ENCODE peak calls at places on chromosomes 1 and 21, in nine cellular contexts. Q is mammary epithelial cell, M is endodermal cell, V is H9, O is endothelial cell of umbilical vein, S is neural progenitor cell, I is fibroblast of lung, P is PC-3, R is IMR-90. T is an unnamed sample. For H3K9me3, the result is how much of the 10 kb centered on the place peaks cover.

GRCh38 chr1:8357329-8358101 is 39.6 kb downstream of the SLC45A1 start:
- DNase-seq in R (no peak), S (no peak), P (no peak), O (no peak), I (no peak), M (no peak), Q (no peak), V (no peak), T (no peak)

GRCh38 chr1:229570891-229571516 is 12.5 kb upstream of the ABCB10 start:
- DNase-seq in I (no peak), V (no peak), Q (no peak), M (no peak), P (no peak), R (no peak), S (no peak), O (no peak), T (no peak)

GRCh38 chr1:31663622-31664452 is 19.2 kb upstream of the PEF1 start:
- DNase-seq in V (peak), O (peak), S (peak), P (peak), Q (no peak), R (peak), M (peak), I (peak), T (no peak)

GRCh38 chr21:18318156-18318555 is 73.5 kb downstream of the CHODL start:
- DNase-seq in I (no peak), R (no peak), M (no peak), P (no peak), S (no peak), O (no peak), V (no peak), Q (no peak), T (no peak)

GRCh38 chr1:79550402-79550801 is 543.9 kb upstream of the ADGRL4 start:
- DNase-seq in I (no peak), O (no peak), P (no peak), M (no peak), R (no peak), S (no peak), V (no peak), Q (no peak), T (no peak)

GRCh38 chr1:78255378-78255777 is 209.6 kb downstream of the GIPC2 start:
- DNase-seq in V (no peak), O (no peak), P (peak), Q (no peak), I (no peak), M (no peak), R (peak), S (no peak), T (peak)

GRCh38 chr1:52249831-52250230 is 107.9 kb downstream of the ZFYVE9 start:
- DNase-seq in O (no peak), R (no peak), M (no peak), I (no peak), P (no peak), Q (no peak), V (no peak), S (no peak), T (no peak)

GRCh38 chr1:8343464-8344001 is 25.6 kb downstream of the SLC45A1 start:
- DNase-seq in R (peak), P (peak), Q (peak), M (peak), S (no peak), V (peak), O (peak), I (peak), T (peak)

GRCh38 chr1:98854137-98854536 is 150.5 kb downstream of the PLPPR5 start:
- DNase-seq in I (no peak), P (no peak), Q (no peak), O (no peak), S (no peak), V (no peak), R (no peak), M (peak), T (no peak)

GRCh38 chr1:201270616-201271390 is 12.5 kb upstream of the PKP1 start:
- DNase-seq in Q (no peak), I (no peak), M (peak), V (peak), O (no peak), P (no peak), R (no peak), S (no peak), T (no peak)

GRCh38 chr1:153659656-153660055 is 1.2 kb downstream of the SNAPIN start:
- DNase-seq in P (no peak), O (no peak), I (no peak), V (no peak), S (no peak), Q (no peak), M (no peak), R (no peak), T (no peak)

GRCh38 chr21:23968722-23969647 is 1638.3 kb downstream of the MRPL39 start:
- DNase-seq in M (peak), P (peak), V (peak), Q (no peak), R (peak), S (peak), I (peak), O (peak), T (no peak)

GRCh38 chr1:231161711-231162299 is at the start of gene TRIM67:
- DNase-seq in M (no peak), O (peak), S (peak), Q (no peak), R (no peak), P (no peak), I (peak), V (peak), T (no peak)

GRCh38 chr1:223421025-223421424 is 27.8 kb downstream of the CCDC185 start:
- DNase-seq in O (no peak), R (no peak), S (no peak), P (no peak), I (no peak), V (no peak), M (no peak), Q (no peak), T (no peak)

GRCh38 chr1:5793516-5793915 is 198.7 kb downstream of the NPHP4 start:
- DNase-seq in R (no peak), P (no peak), S (no peak), I (no peak), V (no peak), O (no peak), Q (no peak), M (no peak), T (no peak)

GRCh38 chr1:233491953-233492627 is 121.8 kb upstream of the KCNK1 start:
- DNase-seq in P (peak), O (no peak), S (no peak), R (no peak), V (peak), Q (no peak), M (no peak), I (no peak), T (no peak)

GRCh38 chr1:27773732-27774445 is 870 bp downstream of the STX12 start:
- DNase-seq in P (peak), O (peak), M (no peak), S (no peak), V (no peak), Q (peak), R (peak), I (peak), T (peak)

GRCh38 chr1:234602334-234603220 is 7.4 kb downstream of the IRF2BP2 start:
- DNase-seq in Q (peak), R (peak), P (peak), M (no peak), V (no peak), O (peak), S (no peak), I (peak), T (peak)

GRCh38 chr1:51421961-51422360 is 91.6 kb upstream of the TTC39A start:
- DNase-seq in S (peak), V (no peak), M (no peak), Q (peak), R (peak), O (peak), P (peak), I (peak), T (peak)

GRCh38 chr1:5458248-5458647 is 534.0 kb downstream of the NPHP4 start:
- DNase-seq in I (no peak), M (no peak), O (no peak), S (no peak), P (no peak), V (no peak), R (no peak), Q (no peak), T (no peak)

DNA sequence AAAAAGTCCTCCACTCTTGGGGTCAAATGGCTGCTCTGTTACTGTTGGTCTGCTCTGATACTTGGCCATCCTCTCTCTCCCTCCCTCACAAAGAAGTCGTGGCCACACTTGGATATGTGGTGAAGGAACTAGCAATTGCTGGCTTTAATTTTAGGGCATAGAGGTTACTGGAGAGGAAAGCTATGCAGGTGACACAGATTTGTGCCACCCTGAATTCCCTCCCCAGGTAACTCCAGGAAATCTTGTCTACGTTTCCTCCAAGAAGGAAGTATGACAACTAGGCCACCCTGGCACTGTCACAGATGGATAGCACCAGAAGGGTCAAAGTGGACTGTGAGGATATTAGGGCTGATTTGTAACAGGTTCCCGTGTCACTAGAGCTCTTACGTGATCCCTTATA is 36.0 kb downstream of the XCL2 start:
- DNase-seq in M (no peak), R (no peak), V (no peak), I (no peak), O (no peak), P (no peak), Q (no peak), S (no peak), T (no peak)
- H3K9ac ChIP-seq in M (no peak), R (no peak), V (no peak), I (no peak), O (no peak), P (no peak), Q (no peak), S (no peak), T (no peak)

DNA sequence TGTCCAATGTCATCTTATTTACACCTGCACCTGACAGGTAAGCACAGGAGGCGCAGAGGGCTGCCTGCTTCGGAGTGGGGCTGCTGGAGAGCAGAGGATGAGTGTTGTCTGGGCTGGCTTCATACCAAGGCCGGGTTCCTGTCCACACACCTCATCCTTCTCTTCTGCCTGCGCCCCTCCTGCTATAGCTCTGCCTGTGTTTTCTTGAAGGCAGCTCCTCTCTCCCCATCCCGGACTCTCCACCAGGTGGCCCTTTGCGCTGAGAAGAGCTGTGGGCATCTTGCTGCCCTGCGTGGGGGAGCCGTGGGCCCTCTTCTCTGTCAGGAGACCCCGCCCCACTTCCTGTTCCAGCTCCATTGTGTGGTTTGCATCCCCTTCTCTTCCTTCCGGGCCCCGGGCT is 35.0 kb downstream of the ARHGEF10L start:
- DNase-seq in I (no peak), Q (no peak), S (peak), V (peak), O (no peak), P (no peak), M (peak), R (no peak), T (no peak)
- TF ChIP-seq CTCF in I (peak), Q (peak), S (peak), V (peak), O (no peak), P (peak), M (peak), R (peak), T (no peak)

GRCh38 chr21:20083336-20083735 is 914.9 kb upstream of the NCAM2 start:
- DNase-seq in O (no peak), R (no peak), M (no peak), I (no peak), V (no peak), Q (no peak), S (no peak), P (no peak), T (no peak)

GRCh38 chr21:20086508-20086907 is 911.7 kb upstream of the NCAM2 start:
- DNase-seq in V (no peak), P (no peak), Q (no peak), S (no peak), M (no peak), I (no peak), O (no peak), R (no peak), T (no peak)

DNA sequence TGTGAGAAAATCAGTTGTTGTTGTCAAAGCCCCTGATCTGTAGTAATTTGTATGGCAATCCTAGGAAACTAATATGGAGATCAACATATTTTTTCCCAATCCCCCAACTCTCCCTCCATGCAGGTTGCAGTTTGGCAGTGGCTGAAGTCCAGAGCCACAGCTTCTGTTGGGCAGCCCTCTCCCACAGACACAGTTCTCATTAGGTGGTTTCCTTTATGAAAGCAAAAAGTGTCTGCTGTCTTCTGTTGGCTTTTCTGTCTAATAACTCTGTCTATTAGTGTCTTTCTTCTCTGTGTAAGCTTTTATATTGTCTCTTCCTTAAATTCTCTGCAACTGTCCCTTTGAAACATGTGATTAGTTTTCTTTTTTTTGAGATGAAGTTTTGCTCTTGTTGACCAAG is 914.3 kb upstream of the NCAM2 start:
- DNase-seq in R (no peak), I (no peak), Q (no peak), P (no peak), V (no peak), O (no peak), S (no peak), M (no peak), T (no peak)
- H3K9me3 ChIP-seq in R (under half), I (under half), Q (under half), P (under half), V (under half), O (under half), S (under half), M (under half), T (under half)

GRCh38 chr1:10900265-10900651 is 103.8 kb upstream of the CASZ1 start:
- DNase-seq in Q (peak), S (no peak), V (no peak), O (no peak), P (peak), R (no peak), I (no peak), M (peak), T (no peak)
- H3K9ac ChIP-seq in Q (peak), S (no peak), V (no peak), O (no peak), P (peak), R (no peak), I (no peak), M (no peak), T (no peak)

GRCh38 chr1:13730301-13730700 is 30.3 kb downstream of the PRDM2 start:
- DNase-seq in V (no peak), O (no peak), I (no peak), S (no peak), P (no peak), Q (no peak), M (no peak), R (no peak), T (no peak)

GRCh38 chr1:13728104-13728503 is 28.1 kb downstream of the PRDM2 start:
- DNase-seq in M (no peak), O (no peak), Q (no peak), R (no peak), S (no peak), P (no peak), I (no peak), V (no peak), T (no peak)

GRCh38 chr1:13730751-13731482 is 30.9 kb downstream of the PRDM2 start:
- DNase-seq in R (peak), I (no peak), O (peak), V (no peak), S (no peak), P (no peak), M (no peak), Q (no peak), T (peak)

GRCh38 chr1:13723810-13724209 is 23.8 kb downstream of the PRDM2 start:
- DNase-seq in O (no peak), V (no peak), M (no peak), Q (peak), S (no peak), R (no peak), P (no peak), I (no peak), T (no peak)

DNA sequence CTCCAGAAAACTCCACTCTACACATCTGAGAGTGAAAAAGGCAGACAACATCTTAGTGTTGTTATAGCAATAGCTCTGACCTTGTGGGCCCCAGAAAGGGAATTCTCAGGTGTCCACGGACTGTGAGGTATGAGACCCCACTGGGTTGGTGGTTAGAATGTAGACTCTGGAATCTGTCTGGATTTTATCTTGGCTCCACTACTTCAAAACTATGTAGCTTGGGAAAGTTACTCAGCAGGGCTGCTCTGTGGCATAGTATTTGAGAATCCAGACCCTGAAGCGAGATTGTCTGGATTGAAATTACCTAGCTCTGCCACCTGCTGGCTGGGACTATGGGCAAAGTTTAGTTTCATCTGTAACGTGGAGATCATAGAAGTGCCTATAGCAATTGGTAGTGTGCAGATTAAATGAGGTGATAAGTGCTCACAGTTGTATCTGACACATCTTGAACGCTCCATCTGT is 25.8 kb downstream of the PRDM2 start:
- DNase-seq in P (peak), O (peak), V (no peak), M (peak), I (no peak), R (peak), Q (peak), S (peak), T (peak)
- TF ChIP-seq CTCF in P (peak), O (no peak), V (peak), M (peak), I (peak), R (peak), Q (peak), S (peak), T (peak)

GRCh38 chr1:180742663-180743062 is 110.8 kb downstream of the XPR1 start:
- DNase-seq in R (no peak), I (no peak), P (no peak), O (no peak), V (no peak), Q (no peak), S (no peak), M (no peak), T (no peak)
- H3K9me3 ChIP-seq in R (under half), I (under half), P (under half), O (under half), V (under half), Q (under half), S (under half), M (under half), T (under half)

T was measured in astrocyte.